ENCODE peak calls at places on chromosomes 1 and 21, in eight cellular contexts. W, Y, L, S, I, H, B and N are unnamed samples.

GRCh38 chr1:108117908-108118902 is 81.9 kb downstream of the SLC25A24 start:
- DNase-seq in S (no peak), Y (no peak), L (no peak), B (no peak), H (no peak), W (no peak), I (peak; percentile 85), N (no peak)

GRCh38 chr1:93758842-93759515 is 77.3 kb upstream of the BCAR3 start:
- DNase-seq in I (peak; percentile 49), B (peak; percentile 24), W (no peak), S (no peak), H (no peak), L (no peak), Y (no peak), N (peak; percentile 62)

GRCh38 chr1:916173-917075 is 7.3 kb upstream of the SAMD11 start:
- DNase-seq in L (no peak), W (peak; percentile 61), S (peak; percentile 61), H (no peak), I (no peak), B (peak; percentile 17), Y (peak; percentile 17), N (no peak)

GRCh38 chr1:52855584-52855983 is 13.0 kb downstream of the ZYG11A start:
- DNase-seq in S (no peak), L (no peak), H (no peak), Y (no peak), W (no peak), I (no peak), B (no peak), N (no peak)

GRCh38 chr21:25412090-25412489 is 195.2 kb downstream of the MRPL39 start:
- DNase-seq in W (no peak), I (peak; percentile 3), Y (no peak), S (no peak), B (no peak), L (no peak), H (no peak), N (no peak)

GRCh38 chr1:53732912-53733317 is 6.0 kb downstream of the GLIS1 start:
- DNase-seq in W (no peak), B (no peak), I (peak; percentile 94), L (no peak), H (no peak), S (no peak), Y (no peak), N (no peak)

GRCh38 chr1:174818951-174819350 is 180.8 kb upstream of the CACYBP start:
- DNase-seq in W (no peak), B (no peak), L (no peak), S (no peak), Y (no peak), H (no peak), I (peak; percentile 18), N (no peak)

GRCh38 chr1:224211262-224211962 is 28.4 kb downstream of the DEGS1 start:
- DNase-seq in H (no peak), Y (no peak), S (no peak), I (peak; percentile 65), W (peak; percentile 50), B (no peak), L (no peak), N (no peak)

GRCh38 chr1:24308365-24309015 is 10.7 kb upstream of the GRHL3 start:
- DNase-seq in Y (no peak), I (no peak), B (no peak), S (no peak), L (peak; percentile 49), W (no peak), H (no peak), N (no peak)

GRCh38 chr1:168949672-168950071 is 156.8 kb upstream of the ATP1B1 start:
- DNase-seq in I (no peak), S (no peak), L (no peak), H (no peak), W (no peak), Y (no peak), B (no peak), N (no peak)

GRCh38 chr1:7902478-7903084 is 38.1 kb downstream of the TNFRSF9 start:
- DNase-seq in Y (peak; percentile 38), S (peak; percentile 73), W (peak; percentile 53), I (peak; percentile 67), L (peak; percentile 79), H (peak; percentile 50), B (peak; percentile 50), N (peak; percentile 43)

GRCh38 chr1:23585321-23586022 is 26.2 kb upstream of the ID3 start:
- DNase-seq in B (peak; percentile 72), I (peak; percentile 99), Y (peak; percentile 38), W (no peak), L (no peak), S (no peak), H (no peak), N (no peak)

GRCh38 chr1:216005916-216006315 is 417.3 kb downstream of the USH2A start:
- DNase-seq in S (no peak), L (no peak), H (no peak), B (no peak), W (no peak), Y (no peak), I (no peak), N (no peak)

GRCh38 chr1:40780678-40781613 is 2.6 kb upstream of the KCNQ4 start:
- DNase-seq in S (no peak), W (no peak), L (no peak), B (no peak), Y (no peak), H (no peak), I (no peak), N (no peak)

GRCh38 chr1:245687129-245687635 is 532.4 kb downstream of the KIF26B start:
- DNase-seq in Y (no peak), B (no peak), H (no peak), W (no peak), I (no peak), L (no peak), S (no peak), N (no peak)

GRCh38 chr1:233904979-233905415 is 521 bp downstream of the SLC35F3 start:
- DNase-seq in H (peak; percentile 25), L (no peak), S (peak; percentile 51), I (no peak), W (no peak), B (peak; percentile 12), Y (no peak), N (no peak)

GRCh38 chr1:24526045-24526444 is 23.4 kb downstream of the RCAN3 start:
- DNase-seq in Y (no peak), I (no peak), L (no peak), H (no peak), S (no peak), W (no peak), B (no peak), N (no peak)

GRCh38 chr1:211938473-211939080 is 96.8 kb downstream of the INTS7 start:
- DNase-seq in H (no peak), S (no peak), L (no peak), B (no peak), Y (no peak), W (no peak), I (no peak), N (no peak)

GRCh38 chr1:39687243-39687642 is 4.0 kb downstream of the HPCAL4 start:
- DNase-seq in B (no peak), Y (no peak), L (no peak), H (no peak), I (no peak), W (no peak), S (no peak), N (no peak)

GRCh38 chr1:18932387-18932786 is 24.1 kb downstream of the IFFO2 start:
- DNase-seq in S (no peak), Y (no peak), L (no peak), W (no peak), H (no peak), B (no peak), I (no peak), N (no peak)

GRCh38 chr1:240109130-240109529 is 17.4 kb downstream of the FMN2 start:
- DNase-seq in W (no peak), H (no peak), I (no peak), L (no peak), B (no peak), Y (no peak), S (no peak), N (no peak)

GRCh38 chr1:14943516-14943851 is 210.1 kb upstream of the TMEM51 start:
- DNase-seq in I (no peak), H (no peak), S (no peak), L (no peak), Y (no peak), W (no peak), B (no peak), N (no peak)

GRCh38 chr1:58724483-58724882 is 24.6 kb upstream of the MYSM1 start:
- DNase-seq in H (no peak), W (no peak), L (no peak), S (no peak), I (no peak), Y (no peak), B (no peak), N (no peak)

GRCh38 chr1:153190373-153190772 is 12.9 kb upstream of the LELP1 start:
- DNase-seq in B (no peak), Y (no peak), W (peak; percentile 18), I (no peak), S (no peak), H (no peak), L (no peak), N (no peak)
- TF ChIP-seq CTCF in B (no peak), Y (no peak), W (peak; percentile 24), I (no peak), S (no peak), H (peak; percentile 60), L (no peak), N (no peak)

GRCh38 chr1:183942933-183943693 is 94.4 kb downstream of the COLGALT2 start:
- DNase-seq in L (no peak), I (peak; percentile 89), B (no peak), Y (no peak), W (no peak), S (peak; percentile 29), H (no peak), N (no peak)
- TF ChIP-seq CTCF in L (no peak), I (no peak), B (no peak), Y (no peak), W (no peak), S (no peak), H (no peak), N (no peak)

GRCh38 chr1:28371011-28371378 is 1.5 kb downstream of the PHACTR4 start:
- DNase-seq in S (no peak), I (no peak), H (no peak), B (no peak), Y (no peak), L (no peak), W (no peak), N (no peak)

GRCh38 chr1:28374297-28374696 is 4.8 kb downstream of the PHACTR4 start:
- DNase-seq in W (no peak), B (no peak), L (no peak), I (peak; percentile 73), S (no peak), H (no peak), Y (no peak), N (no peak)

GRCh38 chr1:28369225-28369517 is 369 bp upstream of the PHACTR4 start:
- DNase-seq in W (no peak), B (no peak), I (no peak), L (no peak), H (no peak), S (no peak), Y (no peak), N (no peak)

GRCh38 chr1:28369518-28370219 is at the start of gene PHACTR4:
- DNase-seq in L (peak; percentile 96), Y (peak; percentile 93), H (peak; percentile 89), I (peak; percentile 88), W (peak; percentile 95), S (peak; percentile 91), B (peak; percentile 93), N (peak; percentile 69)

GRCh38 chr1:28370220-28371010 is 875 bp downstream of the PHACTR4 start:
- DNase-seq in B (no peak), Y (no peak), I (peak; percentile 41), S (no peak), L (no peak), W (no peak), H (peak; percentile 19), N (no peak)
- TF ChIP-seq CTCF in B (peak; percentile 12), Y (peak; percentile 34), I (no peak), S (no peak), L (no peak), W (no peak), H (peak; percentile 38), N (no peak)

GRCh38 chr21:42654179-42654912 is 925 bp downstream of the PDE9A start:
- DNase-seq in B (no peak), Y (no peak), W (no peak), S (peak; percentile 48), L (no peak), H (peak; percentile 29), I (no peak), N (no peak)
- TF ChIP-seq CTCF in B (no peak), Y (no peak), W (no peak), S (no peak), L (no peak), H (peak; percentile 46), I (no peak), N (no peak)